ENCODE peak calls at places on chromosomes 4 and X, in ten cellular contexts. F, I, Y, W, D, J, Q, V, X and L are unnamed samples.

GRCh38 chr4:118981171-118981838 is 92.7 kb downstream of the SYNPO2 start:
- DNase-seq in J (no peak), D (no peak), F (no peak), Y (no peak), Q (no peak), W (peak; percentile 37), X (no peak), I (no peak), V (peak; percentile 81), L (no peak)

GRCh38 chrX:148380107-148380506 is 120.3 kb upstream of the AFF2 start:
- DNase-seq in W (no peak), Y (no peak), I (no peak), D (no peak), F (no peak), V (no peak), J (no peak), X (peak; percentile 31), Q (no peak), L (no peak)

GRCh38 chr4:38710053-38710452 is 46.1 kb downstream of the KLF3 start:
- DNase-seq in D (no peak), J (no peak), Q (no peak), X (no peak), Y (no peak), I (no peak), W (no peak), F (no peak), V (no peak), L (no peak)

GRCh38 chr4:53905281-53905934 is 159.0 kb downstream of the CHIC2 start:
- DNase-seq in V (peak; percentile 33), F (no peak), W (no peak), D (no peak), I (no peak), J (no peak), X (peak; percentile 27), Q (no peak), Y (no peak), L (no peak)

GRCh38 chrX:16897445-16897844 is 27.3 kb upstream of the RBBP7 start:
- DNase-seq in X (no peak), D (no peak), F (no peak), W (no peak), Y (no peak), Q (no peak), I (no peak), V (no peak), J (no peak), L (no peak)

GRCh38 chrX:120224388-120224787 is 26.2 kb upstream of the ZBTB33 start:
- DNase-seq in Y (no peak), D (no peak), W (no peak), X (no peak), J (no peak), I (no peak), F (no peak), V (no peak), Q (no peak), L (no peak)

GRCh38 chr4:101282076-101282844 is 65.1 kb downstream of the PPP3CA start:
- DNase-seq in Q (no peak), F (no peak), V (no peak), X (peak; percentile 77), Y (no peak), I (no peak), W (no peak), J (no peak), D (no peak), L (no peak)

GRCh38 chr4:67658302-67658701 is 42.7 kb downstream of the UBA6 start:
- DNase-seq in V (no peak), X (no peak), D (no peak), J (no peak), W (no peak), Q (no peak), Y (no peak), F (no peak), I (no peak), L (no peak)

GRCh38 chr4:40194602-40195161 is 2.1 kb upstream of the RHOH start:
- DNase-seq in Y (no peak), W (no peak), Q (peak; percentile 23), V (peak; percentile 45), D (no peak), F (peak; percentile 16), X (peak; percentile 43), I (no peak), J (no peak), L (no peak)

GRCh38 chrX:115322375-115322774 is 32.9 kb downstream of the LUZP4 start:
- DNase-seq in D (no peak), Q (no peak), X (no peak), F (no peak), W (no peak), Y (no peak), V (no peak), J (no peak), I (no peak), L (no peak)

GRCh38 chr4:2251073-2251794 is 9.3 kb upstream of the HAUS3 start:
- DNase-seq in V (no peak), F (no peak), I (no peak), J (peak; percentile 66), Q (peak; percentile 28), W (no peak), D (no peak), X (no peak), Y (no peak), L (no peak)

GRCh38 chr4:681736-682451 is 7.1 kb downstream of the SLC49A3 start:
- DNase-seq in X (no peak), I (no peak), D (no peak), F (no peak), Y (no peak), J (peak; percentile 87), W (no peak), Q (peak; percentile 88), V (no peak), L (no peak)

GRCh38 chr4:84994280-84994679 is 27.8 kb upstream of the WDFY3 start:
- DNase-seq in Q (peak; percentile 2), X (no peak), Y (no peak), W (peak; percentile 24), D (peak; percentile 1), F (no peak), J (no peak), V (no peak), I (no peak), L (no peak)

GRCh38 chrX:22124098-22124497 is 92.0 kb downstream of the PHEX start:
- DNase-seq in I (no peak), F (no peak), D (no peak), X (no peak), W (peak; percentile 44), V (no peak), J (no peak), Q (no peak), Y (no peak), L (no peak)

GRCh38 chrX:119410027-119410819 is 11.1 kb downstream of the SLC25A43 start:
- DNase-seq in J (no peak), V (peak; percentile 69), X (no peak), F (no peak), Y (peak; percentile 71), W (peak; percentile 93), D (peak; percentile 91), I (no peak), Q (no peak), L (peak; percentile 86)

GRCh38 chr4:61214680-61215079 is 14.6 kb downstream of the ADGRL3 start:
- DNase-seq in W (no peak), Q (no peak), D (no peak), V (no peak), I (no peak), Y (no peak), X (no peak), F (no peak), J (no peak), L (no peak)

GRCh38 chr4:89929425-89930272 is 35.0 kb downstream of the MMRN1 start:
- DNase-seq in I (no peak), Y (no peak), F (no peak), J (no peak), V (no peak), D (peak; percentile 14), X (no peak), Q (no peak), W (no peak), L (no peak)

DNA sequence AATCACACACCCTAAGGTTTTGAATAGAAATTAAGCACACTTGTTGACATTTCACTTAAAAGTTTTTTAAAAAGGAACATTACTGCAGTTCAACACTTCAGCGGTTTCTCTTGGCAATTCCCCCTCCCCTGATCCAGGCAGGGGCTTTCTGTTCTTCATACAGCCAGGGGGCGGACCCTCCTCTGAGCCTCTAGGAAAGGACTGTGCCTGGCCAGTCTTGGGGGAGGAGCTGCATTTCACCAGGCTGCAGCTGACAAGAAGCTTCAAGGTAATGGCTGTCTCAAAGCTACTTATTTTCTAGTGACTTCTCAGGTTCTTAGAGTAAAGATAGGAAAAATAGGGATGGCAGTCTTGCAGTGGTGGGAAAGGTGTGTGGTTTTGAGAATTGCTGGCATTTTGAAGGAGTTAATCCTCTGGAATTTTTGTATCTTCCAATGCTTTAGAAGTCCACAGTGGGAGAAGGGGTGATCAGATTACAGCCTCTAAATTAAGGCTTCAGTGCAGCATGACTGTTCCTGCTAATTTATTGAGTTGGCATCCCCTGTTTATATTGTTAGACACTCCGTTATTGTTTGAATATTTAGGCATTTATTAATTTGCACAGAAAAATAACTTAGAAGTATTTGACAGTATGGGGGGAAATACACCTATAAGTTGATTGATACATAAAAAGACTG is 33.5 kb downstream of the PWWP3B start:
- DNase-seq in D (peak; percentile 20), J (no peak), V (no peak), Q (no peak), I (peak; percentile 66), F (no peak), X (no peak), W (no peak), Y (no peak), L (no peak)
- H3K4me3 ChIP-seq in D (no peak overlapping the region), J (no peak overlapping the region), V (no peak overlapping the region), Q (no peak overlapping the region), I (no peak overlapping the region), F (no peak overlapping the region), X (no peak overlapping the region), W (no peak overlapping the region), Y (no peak overlapping the region), L (no peak overlapping the region)

DNA sequence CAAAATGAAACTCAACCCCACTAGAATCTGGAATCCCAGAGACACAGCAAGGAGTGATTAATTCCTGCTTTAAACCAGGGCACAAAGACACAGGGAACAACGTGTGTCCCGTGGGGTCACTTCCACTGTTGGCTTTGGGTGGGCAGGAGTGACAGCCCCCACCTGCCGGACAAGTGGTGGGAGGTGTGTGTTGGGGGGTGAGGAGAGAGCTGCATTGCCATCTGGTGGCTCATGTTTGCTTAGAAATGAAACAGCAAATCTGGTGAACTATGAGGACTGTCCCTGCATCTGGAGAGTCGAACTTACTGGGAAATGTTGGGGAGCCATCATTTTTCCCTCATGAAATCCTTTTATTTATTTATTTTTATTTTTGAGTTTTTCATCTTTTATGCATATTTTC is 75.9 kb upstream of the AFAP1 start:
- DNase-seq in I (no peak), F (no peak), W (peak; percentile 14), Y (no peak), X (no peak), Q (peak; percentile 71), D (peak; percentile 8), V (peak; percentile 10), J (no peak), L (no peak)
- TF ChIP-seq CTCF in I (peak; percentile 46), F (peak; percentile 47), W (peak; percentile 45), Y (peak; percentile 56), X (peak; percentile 45), Q (peak; percentile 52), D (peak; percentile 48), V (peak; percentile 42), J (peak; percentile 23), L (peak; percentile 56)

GRCh38 chrX:137566746-137567473 is 983 bp downstream of the ZIC3 start:
- DNase-seq in X (no peak), I (peak; percentile 52), J (peak; percentile 74), D (peak; percentile 35), V (no peak), F (no peak), W (no peak), Q (no peak), Y (no peak), L (no peak)
- H3K4me3 ChIP-seq in X (no peak overlapping the region), I (peak overlapping the region; percentile 55), J (peak overlapping the region; percentile 56), D (peak overlapping the region; percentile 52), V (no peak overlapping the region), F (no peak overlapping the region), W (no peak overlapping the region), Q (no peak overlapping the region), Y (no peak overlapping the region), L (peak overlapping the region; percentile 66)

GRCh38 chr4:7987148-7987989 is 47.7 kb upstream of the AFAP1 start:
- DNase-seq in F (no peak), W (peak; percentile 73), Y (no peak), Q (peak; percentile 86), D (peak; percentile 70), J (no peak), V (peak; percentile 77), I (peak; percentile 86), X (peak; percentile 78), L (peak; percentile 60)
- TF ChIP-seq CTCF in F (peak; percentile 91), W (peak; percentile 90), Y (peak; percentile 90), Q (peak; percentile 88), D (peak; percentile 86), J (peak; percentile 90), V (peak; percentile 95), I (peak; percentile 86), X (peak; percentile 97), L (peak; percentile 88)